ENCODE peak calls at places on chromosomes 6 and 20, in four cellular contexts. Z is fibroblast of the aortic adventitia, E is cardiac fibroblast, K is HFF-Myc. D is an unnamed sample.

GRCh38 chr6:128335963-128336362 is 184.4 kb downstream of the PTPRK start:
- DNase-seq in Z (no peak), E (no peak), K (no peak), D (no peak)

GRCh38 chr6:130371921-130372320 is 6.1 kb downstream of the TMEM200A start:
- DNase-seq in Z (no peak), E (peak; percentile 12), K (no peak), D (no peak)

GRCh38 chr6:111987295-111987694 is 66.6 kb upstream of the CCN6 start:
- DNase-seq in Z (peak; percentile 54), E (no peak), K (no peak), D (no peak)

GRCh38 chr20:38392356-38392755 is 42.8 kb downstream of the SNHG17 start:
- DNase-seq in Z (no peak), E (no peak), K (no peak), D (no peak)

GRCh38 chr6:163877877-163878639 is 463.5 kb downstream of the QKI start:
- DNase-seq in Z (no peak), E (no peak), K (no peak), D (no peak)

GRCh38 chr6:164396071-164397047 is 913.0 kb downstream of the C6orf118 start:
- DNase-seq in Z (peak; percentile 28), E (no peak), K (no peak), D (peak; percentile 30)

GRCh38 chr6:158596861-158597260 is 37.0 kb downstream of the TMEM181 start:
- DNase-seq in Z (no peak), E (no peak), K (no peak), D (no peak)

GRCh38 chr6:46438245-46438644 is 53.0 kb downstream of the RCAN2 start:
- DNase-seq in Z (no peak), E (no peak), K (no peak), D (no peak)